ENCODE peak calls at places on chromosomes 6 and 20, in four cellular contexts. L is HepG2, W is WTC11, A is K562. Q is an unnamed sample.

GRCh38 chr6:7535498-7535897 is 6.0 kb upstream of the DSP start:
- DNase-seq in L (no peak), W (no peak), A (no peak), Q (no peak)

GRCh38 chr6:145886228-145886956 is 71.8 kb upstream of the FBXO30 start:
- DNase-seq in L (no peak), A (no peak), W (no peak), Q (no peak)

GRCh38 chr6:3259491-3259958 is 778 bp downstream of the PSMG4 start:
- DNase-seq in W (no peak), A (no peak), L (peak), Q (no peak)

GRCh38 chr6:66558189-66558588 is 851.2 kb upstream of the EYS start:
- DNase-seq in A (no peak), L (peak), W (no peak), Q (no peak)

GRCh38 chr20:21613512-21613911 is 92.0 kb upstream of the PAX1 start:
- DNase-seq in L (peak), W (no peak), A (no peak), Q (no peak)

GRCh38 chr6:23173231-23173630 is 603.9 kb downstream of the HDGFL1 start:
- DNase-seq in L (no peak), A (no peak), W (no peak), Q (no peak)

GRCh38 chr6:140344149-140344913 is 969.9 kb upstream of the CITED2 start:
- DNase-seq in A (no peak), L (peak), W (no peak), Q (no peak)

GRCh38 chr20:45329497-45330319 is 18.5 kb downstream of the SDC4 start:
- DNase-seq in L (no peak), W (no peak), A (no peak), Q (no peak)

GRCh38 chr6:4928426-4928825 is 75.4 kb downstream of the RPP40 start:
- DNase-seq in W (no peak), L (no peak), A (peak), Q (no peak)

GRCh38 chr20:24007073-24007595 is 18.6 kb upstream of the GGTLC1 start:
- DNase-seq in W (no peak), A (no peak), L (no peak), Q (no peak)

GRCh38 chr6:54222217-54222616 is 86.0 kb upstream of the TINAG start:
- DNase-seq in L (no peak), A (no peak), W (no peak), Q (no peak)

GRCh38 chr6:83846291-83846690 is 6.9 kb upstream of the RIPPLY2 start:
- DNase-seq in W (no peak), L (no peak), A (no peak), Q (no peak)

GRCh38 chr20:51480507-51481270 is 61.8 kb downstream of the NFATC2 start:
- DNase-seq in W (no peak), A (no peak), L (no peak), Q (peak)

GRCh38 chr6:73878403-73878802 is 182.4 kb downstream of the CD109 start:
- DNase-seq in A (no peak), W (no peak), L (no peak), Q (no peak)

GRCh38 chr6:20235041-20235440 is 22.8 kb upstream of the MBOAT1 start:
- DNase-seq in W (no peak), A (no peak), L (no peak), Q (no peak)

GRCh38 chr20:62980970-62981369 is 25.8 kb downstream of the BHLHE23 start:
- DNase-seq in L (no peak), W (no peak), A (no peak), Q (no peak)

GRCh38 chr6:147676896-147677295 is 168.4 kb downstream of the SAMD5 start:
- DNase-seq in W (no peak), L (no peak), A (no peak), Q (no peak)

GRCh38 chr6:37871616-37872384 is 52.3 kb downstream of the ZFAND3 start:
- DNase-seq in W (no peak), A (no peak), L (no peak), Q (no peak)

GRCh38 chr6:117440558-117441525 is 15.1 kb upstream of the ROS1 start:
- DNase-seq in L (no peak), A (no peak), W (no peak), Q (no peak)

GRCh38 chr6:136604928-136605485 is 54.8 kb upstream of the MAP7 start:
- DNase-seq in A (no peak), L (no peak), W (no peak), Q (no peak)

GRCh38 chr6:169956580-169956979 is 205.2 kb downstream of the ERMARD start:
- DNase-seq in A (no peak), W (no peak), L (no peak), Q (no peak)

GRCh38 chr20:37558779-37559178 is 31.1 kb upstream of the BLCAP start:
- DNase-seq in A (no peak), L (no peak), W (no peak), Q (no peak)

GRCh38 chr6:98137391-98137790 is 697.0 kb upstream of the POU3F2 start:
- DNase-seq in W (no peak), A (no peak), L (no peak), Q (no peak)

GRCh38 chr6:169489642-169490408 is 212.0 kb downstream of the WDR27 start:
- DNase-seq in A (peak), W (no peak), L (no peak), Q (no peak)

GRCh38 chr6:126033696-126034095 is 47.4 kb downstream of the TRMT11 start:
- DNase-seq in A (peak), L (peak), W (no peak), Q (no peak)

GRCh38 chr6:45545416-45545815 is 167.7 kb upstream of the SUPT3H start:
- DNase-seq in A (no peak), L (no peak), W (no peak), Q (no peak)

GRCh38 chr6:160139420-160139851 is 17.8 kb downstream of the SLC22A1 start:
- DNase-seq in W (no peak), A (no peak), L (no peak), Q (no peak)

GRCh38 chr6:55866110-55866509 is 9.3 kb downstream of the BMP5 start:
- DNase-seq in A (no peak), L (no peak), W (no peak), Q (no peak)

GRCh38 chr6:165849539-165850430 is 186.7 kb upstream of the PDE10A start:
- DNase-seq in L (no peak), A (no peak), W (no peak), Q (no peak)

GRCh38 chr6:160349837-160350236 is 1.7 kb downstream of the SLC22A3 start:
- DNase-seq in W (no peak), A (no peak), L (no peak), Q (no peak)

GRCh38 chr6:53910834-53911233 is 116.0 kb downstream of the LRRC1 start:
- DNase-seq in W (no peak), A (no peak), L (no peak), Q (no peak)

GRCh38 chr6:66663127-66663526 is 956.1 kb upstream of the EYS start:
- DNase-seq in L (no peak), A (no peak), W (no peak), Q (no peak)

GRCh38 chr6:56255370-56255769 is 8.0 kb upstream of the COL21A1 start:
- DNase-seq in L (no peak), A (no peak), W (no peak), Q (no peak)

GRCh38 chr20:4897600-4897999 is 103.7 kb downstream of the SLC23A2 start:
- DNase-seq in L (no peak), W (no peak), A (no peak), Q (no peak)

GRCh38 chr6:73520688-73521350 is at the start of gene EEF1A1:
- DNase-seq in W (peak), L (peak), A (peak), Q (peak)

GRCh38 chr6:27893836-27894807 is 18.1 kb downstream of the OR2B2 start:
- DNase-seq in W (peak), A (peak), L (peak), Q (peak)

GRCh38 chr6:128605961-128606360 is 85.6 kb upstream of the PTPRK start:
- DNase-seq in L (no peak), W (no peak), A (no peak), Q (no peak)

GRCh38 chr6:42963179-42963854 is 2.8 kb downstream of the GNMT start:
- DNase-seq in W (no peak), A (no peak), L (no peak), Q (no peak)

GRCh38 chr20:5448449-5449118 is 131.8 kb upstream of the PROKR2 start:
- DNase-seq in A (peak), W (peak), L (peak), Q (no peak)

GRCh38 chr6:114092943-114093342 is 122.0 kb upstream of the HDAC2 start:
- DNase-seq in L (peak), A (no peak), W (no peak), Q (no peak)

GRCh38 chr6:114100421-114100820 is 129.5 kb upstream of the HDAC2 start:
- DNase-seq in L (no peak), W (no peak), A (no peak), Q (no peak)

GRCh38 chr6:114101255-114101654 is 130.3 kb upstream of the HDAC2 start:
- DNase-seq in A (no peak), W (no peak), L (no peak), Q (no peak)

DNA sequence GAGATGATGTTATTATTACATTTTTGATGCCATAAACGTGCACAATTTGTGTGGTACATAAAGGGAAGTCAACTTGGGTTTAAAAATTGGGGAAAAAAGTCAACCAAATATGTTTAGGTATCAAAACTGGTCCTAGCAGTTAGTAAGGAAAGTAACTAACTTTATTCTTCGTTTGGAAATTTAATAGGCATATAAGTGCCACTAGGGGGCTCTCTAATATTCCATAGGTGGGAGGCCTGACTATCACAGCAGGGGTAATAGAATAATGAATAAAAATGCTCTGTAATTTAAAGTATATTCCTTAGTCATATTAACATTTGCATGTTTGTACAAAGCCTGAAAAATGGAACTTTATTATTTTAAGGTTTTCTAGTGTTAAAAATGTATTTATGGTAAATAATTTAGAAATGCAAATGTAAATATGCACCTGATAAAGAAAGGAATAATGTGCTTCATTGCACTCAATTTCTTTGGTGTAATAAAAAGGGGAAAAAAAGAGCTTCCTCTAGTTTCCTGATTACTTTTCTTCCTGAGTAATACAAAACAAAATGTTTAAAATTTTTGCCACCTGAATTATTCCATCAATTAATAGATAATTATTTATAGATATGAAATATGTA is 125.7 kb upstream of the HDAC2 start:
- DNase-seq in A (peak), L (peak), W (no peak), Q (no peak)
- TF ChIP-seq CREM in A (no peak), L (no peak), W (no peak), Q (no peak)

GRCh38 chr20:47027042-47027441 is 132.4 kb downstream of the EYA2 start:
- DNase-seq in W (no peak), A (no peak), L (no peak), Q (no peak)
- TF ChIP-seq MAX in W (no peak), A (no peak), L (no peak), Q (no peak)

GRCh38 chr6:26331809-26332226 is 33.2 kb upstream of the BTN3A2 start:
- DNase-seq in A (no peak), L (no peak), W (no peak), Q (no peak)

GRCh38 chr6:26329763-26330511 is 35.1 kb upstream of the BTN3A2 start:
- DNase-seq in L (peak), A (peak), W (peak), Q (no peak)

GRCh38 chr6:26332843-26333242 is 32.2 kb upstream of the BTN3A2 start:
- DNase-seq in A (no peak), L (no peak), W (no peak), Q (no peak)

GRCh38 chr6:26332408-26332807 is 32.6 kb upstream of the BTN3A2 start:
- DNase-seq in L (no peak), A (no peak), W (no peak), Q (no peak)

GRCh38 chr6:26330835-26331808 is 33.9 kb upstream of the BTN3A2 start:
- DNase-seq in A (peak), W (peak), L (peak), Q (no peak)
- TF ChIP-seq CREM in A (peak), W (no peak), L (no peak), Q (peak)

GRCh38 chr20:59850018-59850641 is 83.3 kb downstream of the SYCP2 start:
- DNase-seq in L (peak), A (peak), W (no peak), Q (peak)
- TF ChIP-seq MAX in L (no peak), A (no peak), W (no peak), Q (no peak)

GRCh38 chr6:36268478-36269248 is 1.2 kb upstream of the PNPLA1 start:
- DNase-seq in W (no peak), A (no peak), L (no peak), Q (no peak)

GRCh38 chr6:36272234-36272633 is 2.4 kb downstream of the PNPLA1 start:
- DNase-seq in W (no peak), A (no peak), L (no peak), Q (no peak)

GRCh38 chr6:36267731-36268477 is 2.0 kb upstream of the PNPLA1 start:
- DNase-seq in L (no peak), W (no peak), A (no peak), Q (no peak)

GRCh38 chr6:36266913-36267644 is 2.8 kb upstream of the PNPLA1 start:
- DNase-seq in L (no peak), A (no peak), W (no peak), Q (no peak)

DNA sequence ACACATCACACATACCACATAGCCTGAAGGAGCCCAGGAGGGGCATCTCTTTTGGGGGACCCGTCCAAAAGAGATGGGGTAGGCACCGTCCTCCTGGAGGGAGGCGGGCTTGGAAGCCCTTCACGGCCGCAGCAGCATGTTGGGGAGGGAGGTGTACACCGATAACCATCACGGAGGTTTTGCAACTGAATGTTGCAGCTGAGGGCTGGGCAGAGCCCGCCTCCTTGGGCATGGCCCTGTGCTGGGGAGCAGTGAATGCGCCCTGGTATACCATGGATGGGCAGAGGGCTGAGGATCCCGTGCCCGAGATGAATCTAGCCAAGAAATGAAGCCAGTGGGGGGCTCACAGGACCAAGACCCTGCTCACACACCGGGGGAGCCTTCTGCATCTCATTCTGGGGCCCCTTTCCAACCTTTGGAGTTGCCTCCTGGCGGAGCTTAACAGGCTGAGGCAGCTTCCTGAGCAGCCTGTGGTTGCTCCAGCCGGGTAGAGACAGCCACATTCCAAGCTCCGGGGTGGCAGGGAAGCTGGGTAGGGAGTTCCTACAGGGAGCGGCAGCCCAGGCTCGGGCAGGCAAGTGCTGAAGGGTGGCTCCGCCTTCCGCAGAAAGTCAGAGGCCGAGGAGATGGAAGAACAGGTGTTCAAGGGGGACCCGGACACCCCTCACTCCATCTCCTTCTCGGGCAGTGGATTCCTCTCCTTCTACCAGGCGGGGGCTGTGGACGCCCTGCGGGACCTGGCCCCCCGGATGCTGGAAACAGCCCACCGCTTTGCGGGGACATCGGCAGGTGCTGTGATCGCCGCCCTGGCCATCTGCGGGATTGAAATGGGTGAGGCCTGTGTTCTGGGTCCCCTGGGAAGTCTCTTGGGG is at the start of gene PNPLA1:
- DNase-seq in W (peak), A (no peak), L (no peak), Q (no peak)
- TF ChIP-seq CREM in W (no peak), A (no peak), L (no peak), Q (no peak)

DNA sequence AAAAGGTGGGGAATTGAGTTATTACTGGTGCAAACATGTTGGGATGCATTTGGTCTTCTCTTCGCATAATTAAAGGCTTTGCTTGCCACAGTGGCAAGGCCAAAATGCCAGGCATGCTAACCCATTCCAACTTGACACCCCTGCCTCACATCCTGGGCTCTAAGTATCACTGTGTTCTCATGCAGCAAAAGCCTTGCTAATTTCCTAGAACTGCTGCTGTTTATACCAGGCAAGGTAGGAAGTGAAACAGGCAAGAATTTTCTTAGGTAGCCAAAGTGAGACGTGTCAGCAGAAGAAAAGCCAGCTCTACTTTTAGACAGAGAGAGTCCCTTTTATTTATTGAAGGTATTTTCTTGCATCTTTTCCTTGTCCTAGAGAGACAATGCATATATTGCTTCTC is 41.2 kb downstream of the LYRM2 start:
- DNase-seq in A (no peak), L (no peak), W (no peak), Q (no peak)
- TF ChIP-seq MAX in A (no peak), L (no peak), W (no peak), Q (no peak)

DNA sequence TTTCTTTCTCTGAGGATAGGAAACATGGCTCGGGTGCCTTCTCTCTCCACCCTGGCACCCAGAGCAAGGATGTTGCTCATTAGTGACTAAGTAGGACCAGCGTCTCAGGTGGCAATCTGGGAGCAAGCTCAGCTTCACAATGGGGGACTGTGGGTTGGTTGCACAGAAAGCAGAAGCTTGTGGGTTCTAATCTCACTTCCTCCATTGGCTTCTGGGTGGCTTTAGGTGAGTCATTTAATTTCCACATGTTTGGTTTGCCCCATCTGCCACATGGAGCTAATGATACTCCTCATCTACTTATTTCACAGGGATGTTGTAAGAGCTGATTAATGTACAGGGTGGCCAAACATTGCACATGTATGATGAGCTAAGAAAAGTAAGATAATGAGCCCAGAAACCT is 54.8 kb upstream of the AKIRIN2 start:
- DNase-seq in A (peak), L (no peak), W (no peak), Q (peak)
- TF ChIP-seq CREM in A (peak), L (no peak), W (no peak), Q (peak)

GRCh38 chr20:40949346-40949745 is 79.3 kb upstream of the TOP1 start:
- DNase-seq in L (no peak), W (no peak), A (no peak), Q (no peak)

GRCh38 chr20:40954521-40955165 is 74.0 kb upstream of the TOP1 start:
- DNase-seq in L (no peak), A (no peak), W (no peak), Q (no peak)

GRCh38 chr20:40953856-40954255 is 74.8 kb upstream of the TOP1 start:
- DNase-seq in W (no peak), A (no peak), L (no peak), Q (no peak)

GRCh38 chr20:40955326-40955725 is 73.3 kb upstream of the TOP1 start:
- DNase-seq in L (no peak), W (no peak), A (no peak), Q (no peak)

DNA sequence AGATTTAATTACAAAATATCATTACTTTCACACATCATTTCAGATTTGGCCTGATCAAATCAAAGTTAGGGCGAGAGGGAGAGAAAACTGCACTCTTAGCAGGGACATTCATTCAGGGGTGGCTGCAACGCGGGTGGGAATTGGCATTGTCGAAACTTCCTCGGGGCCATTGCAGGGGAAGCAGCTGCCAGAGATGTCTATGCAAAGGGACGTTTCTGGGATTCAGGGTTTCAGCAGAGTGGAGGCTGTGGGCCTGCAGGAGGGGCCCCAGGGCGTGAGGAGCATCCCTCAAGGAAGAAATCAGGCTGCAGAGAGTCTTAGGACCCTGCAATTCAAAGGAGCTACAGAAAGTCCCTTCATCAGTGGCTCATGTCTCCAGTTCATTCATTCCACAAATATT is 76.4 kb upstream of the TOP1 start:
- DNase-seq in L (no peak), A (no peak), W (no peak), Q (no peak)
- TF ChIP-seq MAX in L (no peak), A (no peak), W (no peak), Q (no peak)

Q was measured in GM12878.